ENCODE peak calls at places on chromosomes 4 and X, in eight cellular contexts. A is HepG2, K is spleen, Z is upper lobe of left lung, E is HCT116, B is IMR-90, H is adrenal gland, N is uterus. Y is an unnamed sample.

GRCh38 chr4:28313729-28314713 is 1453.4 kb downstream of the STIM2 start:
- DNase-seq in Z (no peak), E (no peak), N (no peak), B (no peak), H (no peak), K (no peak), A (no peak), Y (no peak)

GRCh38 chrX:147917700-147918694 is 6.3 kb downstream of the FMR1 start:
- DNase-seq in A (no peak), E (no peak), K (no peak), Z (no peak), H (no peak), N (no peak), B (peak; percentile 4), Y (no peak)

GRCh38 chr4:6941796-6942195 is 32.2 kb downstream of the TBC1D14 start:
- DNase-seq in A (no peak), Z (no peak), N (no peak), H (no peak), E (no peak), K (peak; percentile 63), B (no peak), Y (no peak)

GRCh38 chr4:25180524-25181131 is 20.4 kb upstream of the SEPSECS start:
- DNase-seq in Z (no peak), B (peak; percentile 46), A (peak; percentile 56), N (no peak), K (no peak), E (peak; percentile 32), H (no peak), Y (peak; percentile 56)

GRCh38 chr4:83316459-83317170 is 18.0 kb downstream of the HPSE start:
- DNase-seq in H (no peak), N (no peak), B (no peak), E (no peak), Z (peak; percentile 44), K (peak; percentile 80), A (no peak), Y (no peak)

GRCh38 chrX:151759041-151759440 is 24.5 kb downstream of the CNGA2 start:
- DNase-seq in A (no peak), E (no peak), Z (no peak), H (no peak), N (no peak), K (no peak), B (no peak), Y (no peak)

GRCh38 chrX:48779399-48779798 is 7.0 kb upstream of the GATA1 start:
- DNase-seq in Z (no peak), E (no peak), A (no peak), H (no peak), K (no peak), B (no peak), N (no peak), Y (no peak)

GRCh38 chr4:147313114-147313513 is 167.8 kb upstream of the EDNRA start:
- DNase-seq in B (no peak), A (no peak), H (no peak), Z (no peak), N (no peak), K (no peak), E (no peak), Y (no peak)

GRCh38 chr4:69888336-69888735 is 28.4 kb upstream of the SULT1E1 start:
- DNase-seq in H (no peak), E (no peak), N (no peak), B (no peak), Z (no peak), K (no peak), A (no peak), Y (no peak)

GRCh38 chr4:81827568-81828202 is 356.0 kb upstream of the RASGEF1B start:
- DNase-seq in N (no peak), H (no peak), B (no peak), K (no peak), Z (no peak), A (no peak), E (no peak), Y (no peak)

GRCh38 chrX:99653352-99653751 is 756.7 kb downstream of the PCDH19 start:
- DNase-seq in H (no peak), K (no peak), E (no peak), N (no peak), A (no peak), Z (no peak), B (no peak), Y (no peak)

GRCh38 chrX:13662537-13662841 is 9.5 kb downstream of the TCEANC start:
- DNase-seq in H (no peak), N (no peak), A (no peak), Z (no peak), K (no peak), E (no peak), B (peak; percentile 67), Y (no peak)

GRCh38 chrX:124736553-124737240 is 390.3 kb downstream of the SH2D1A start:
- DNase-seq in Z (no peak), B (no peak), K (peak; percentile 79), H (no peak), N (no peak), E (no peak), A (no peak), Y (no peak)

GRCh38 chr4:5787311-5787710 is 76.3 kb downstream of the EVC start:
- DNase-seq in H (no peak), B (no peak), E (no peak), K (peak; percentile 12), N (no peak), Z (no peak), A (no peak), Y (no peak)

GRCh38 chrX:12396584-12396983 is 258.3 kb downstream of the FRMPD4 start:
- DNase-seq in H (no peak), Z (no peak), E (no peak), A (no peak), N (no peak), K (no peak), B (no peak), Y (no peak)

GRCh38 chrX:11351375-11352295 is 58.4 kb downstream of the AMELX start:
- DNase-seq in H (peak; percentile 21), E (no peak), K (peak; percentile 66), A (no peak), B (peak; percentile 84), Z (no peak), N (peak; percentile 68), Y (peak; percentile 19)

GRCh38 chr4:36823199-36823967 is 421.2 kb upstream of the NWD2 start:
- DNase-seq in N (no peak), A (no peak), H (peak; percentile 49), B (no peak), E (no peak), Z (peak; percentile 29), K (peak; percentile 43), Y (no peak)

GRCh38 chr4:24887881-24888430 is 24.9 kb downstream of the CCDC149 start:
- DNase-seq in E (no peak), K (no peak), N (no peak), B (no peak), H (no peak), Z (no peak), A (no peak), Y (no peak)

GRCh38 chrX:7798327-7798726 is 44.6 kb upstream of the VCX start:
- DNase-seq in A (no peak), N (no peak), K (no peak), E (no peak), H (no peak), Z (no peak), B (no peak), Y (no peak)
- TF ChIP-seq POLR2A in A (no peak), N (no peak), K (no peak), E (no peak), H (no peak), Z (no peak), B (no peak), Y (no peak)

GRCh38 chrX:154986826-154987575 is 35.5 kb downstream of the F8 start:
- DNase-seq in Z (no peak), K (no peak), A (no peak), E (no peak), B (no peak), N (no peak), H (no peak), Y (no peak)

GRCh38 chrX:154980330-154981115 is 42.0 kb downstream of the F8 start:
- DNase-seq in E (peak; percentile 45), H (peak; percentile 87), Z (no peak), B (peak; percentile 49), K (peak; percentile 85), N (peak; percentile 73), A (peak; percentile 54), Y (peak; percentile 84)

GRCh38 chrX:154979671-154980070 is 42.9 kb downstream of the F8 start:
- DNase-seq in A (no peak), E (no peak), K (no peak), Z (no peak), H (no peak), B (no peak), N (no peak), Y (no peak)

GRCh38 chrX:154981116-154981411 is 41.5 kb downstream of the F8 start:
- DNase-seq in H (no peak), A (no peak), Z (no peak), B (no peak), N (no peak), E (no peak), K (no peak), Y (no peak)
- H3K4me3 ChIP-seq in H (no peak overlapping the region), A (peak overlapping the region; percentile 55), Z (peak overlapping the region; percentile 26), B (no peak overlapping the region), N (no peak overlapping the region), E (no peak overlapping the region), K (no peak overlapping the region), Y (no peak overlapping the region)

DNA sequence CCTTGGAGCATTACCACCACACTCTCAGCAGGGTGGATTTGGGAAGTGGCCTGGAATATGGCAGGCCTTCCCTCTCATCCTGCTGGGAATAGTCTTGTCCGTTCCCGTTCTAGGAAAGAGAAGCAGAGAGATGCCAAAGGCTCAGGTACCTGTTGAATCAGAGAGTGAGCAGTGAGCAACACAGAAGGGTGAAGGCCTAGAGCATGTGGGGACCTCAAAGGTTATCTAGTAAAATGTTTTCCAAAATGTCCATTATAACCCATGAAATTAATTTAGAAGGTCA is 30.8 kb downstream of the SLC16A2 start:
- DNase-seq in A (no peak), B (no peak), H (no peak), K (no peak), N (no peak), Z (no peak), E (no peak), Y (no peak)
- H3K27me3 ChIP-seq in A (no peaks in the 10 kb centered on the region), B (no peaks in the 10 kb centered on the region), H (no peaks in the 10 kb centered on the region), K (no peaks in the 10 kb centered on the region), N (no peaks in the 10 kb centered on the region), Z (no peaks in the 10 kb centered on the region), E (no peaks in the 10 kb centered on the region), Y (no peaks in the 10 kb centered on the region)

DNA sequence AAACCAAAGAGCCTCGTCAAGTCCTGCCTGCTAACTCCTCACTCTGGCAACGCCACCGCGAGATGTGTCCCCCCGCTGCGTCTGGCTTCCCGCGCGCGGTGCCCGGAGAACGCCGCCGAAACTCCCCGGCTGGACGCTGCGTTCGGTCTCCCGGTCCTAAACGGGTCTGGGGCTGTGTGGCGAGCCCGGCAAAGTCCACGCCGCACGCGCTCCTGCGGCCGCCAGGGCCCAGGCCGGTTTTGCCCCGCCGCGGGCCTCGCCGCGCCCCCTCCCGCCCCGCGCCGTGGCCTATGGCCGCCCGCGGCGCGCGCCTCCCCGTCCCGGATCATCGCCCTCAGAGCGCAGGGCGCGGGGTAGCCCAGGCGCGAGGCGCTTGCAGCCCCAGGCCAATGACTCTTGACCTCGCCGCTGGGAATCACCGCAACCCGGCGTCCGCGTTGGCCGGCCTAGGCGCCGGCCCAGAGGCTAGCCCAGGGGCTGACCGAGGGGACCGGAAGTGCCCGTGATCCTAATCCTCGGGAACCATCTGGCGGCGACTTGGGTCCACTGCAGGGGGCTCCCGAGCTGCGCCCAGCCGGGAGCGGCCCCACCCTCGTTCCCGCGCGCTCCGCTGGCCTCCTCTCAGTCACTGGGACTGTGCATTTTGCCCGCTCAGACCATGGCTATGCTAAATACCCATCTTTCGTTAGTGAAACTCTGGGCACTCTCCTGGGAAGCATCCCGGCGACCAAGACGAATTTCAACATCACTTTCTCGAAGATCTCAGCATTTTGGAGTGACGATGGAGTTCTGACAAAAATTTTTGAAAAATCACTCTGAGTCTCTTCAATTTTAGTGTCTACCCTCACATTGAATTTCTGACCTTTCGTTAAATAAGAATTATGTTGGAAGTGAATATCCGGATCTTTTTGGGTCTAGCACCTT is at the start of gene AADAT:
- DNase-seq in E (peak; percentile 73), Z (peak; percentile 91), B (peak; percentile 72), N (peak; percentile 81), K (peak; percentile 76), A (peak; percentile 81), H (peak; percentile 69), Y (peak; percentile 76)
- TF ChIP-seq POLR2A in E (peak; percentile 29), Z (no peak), B (no peak), N (peak; percentile 21), K (no peak), A (peak; percentile 64), H (no peak), Y (no peak)